ENCODE peak calls at places on chromosomes 2 and 18, in ten cellular contexts. F, B, L, H, C, Z, A, Y, U and G are unnamed samples.

GRCh38 chr2:65580824-65581223 is 148.4 kb upstream of the SPRED2 start:
- DNase-seq in Y (no peak), C (no peak), Z (no peak), H (no peak), F (no peak), L (no peak), B (no peak), U (no peak), A (no peak), G (no peak)

GRCh38 chr18:685438-685837 is 27.0 kb downstream of the ENOSF1 start:
- DNase-seq in Y (no peak), Z (no peak), A (no peak), F (no peak), B (no peak), L (no peak), C (no peak), U (no peak), H (no peak), G (no peak)

GRCh38 chr18:58338961-58339722 is 289.7 kb downstream of the ALPK2 start:
- DNase-seq in C (peak), L (no peak), H (no peak), Z (no peak), A (no peak), U (no peak), F (no peak), Y (no peak), B (no peak), G (no peak)

GRCh38 chr2:195447353-195447975 is 209.6 kb upstream of the SLC39A10 start:
- DNase-seq in A (no peak), C (no peak), Y (no peak), F (peak), Z (no peak), H (no peak), L (no peak), U (no peak), B (no peak), G (no peak)

GRCh38 chr2:179842498-179843153 is 18.8 kb downstream of the ZNF385B start:
- DNase-seq in Z (no peak), A (no peak), H (peak), U (peak), F (no peak), L (peak), B (peak), C (peak), Y (no peak), G (no peak)

GRCh38 chr2:134799936-134800335 is 38.5 kb upstream of the ACMSD start:
- DNase-seq in A (no peak), C (no peak), F (no peak), L (no peak), B (no peak), H (no peak), Z (no peak), U (no peak), Y (no peak), G (no peak)

GRCh38 chr18:37396981-37397720 is 168.4 kb downstream of the CELF4 start:
- DNase-seq in U (no peak), H (no peak), F (no peak), L (no peak), B (no peak), A (no peak), Y (no peak), Z (no peak), C (no peak), G (no peak)

GRCh38 chr2:233386382-233387041 is 32.2 kb downstream of the DGKD start:
- DNase-seq in A (no peak), H (no peak), B (no peak), Z (peak), U (no peak), L (no peak), Y (no peak), F (no peak), C (no peak), G (no peak)

GRCh38 chr2:65901809-65902208 is 469.4 kb upstream of the SPRED2 start:
- DNase-seq in A (no peak), H (peak), F (no peak), B (no peak), Z (no peak), U (no peak), C (no peak), Y (no peak), L (no peak), G (no peak)

GRCh38 chr18:10834128-10834815 is 308.4 kb downstream of the NAPG start:
- DNase-seq in F (no peak), H (no peak), C (no peak), U (no peak), Z (no peak), L (no peak), B (no peak), A (no peak), Y (no peak), G (no peak)

GRCh38 chr2:189218236-189218635 is 38.7 kb upstream of the COL5A2 start:
- DNase-seq in F (no peak), L (no peak), B (no peak), U (no peak), H (no peak), Y (no peak), A (no peak), C (no peak), Z (no peak), G (no peak)

GRCh38 chr2:230684222-230685164 is 28.1 kb upstream of the CAB39 start:
- DNase-seq in F (peak), A (peak), Y (no peak), B (peak), H (no peak), Z (peak), L (no peak), U (no peak), C (no peak), G (peak)

GRCh38 chr2:57906152-57906732 is 140.4 kb upstream of the VRK2 start:
- DNase-seq in A (peak), F (no peak), C (no peak), L (no peak), Y (no peak), Z (no peak), B (peak), U (peak), H (peak), G (no peak)

GRCh38 chr2:15701326-15701907 is 109.7 kb downstream of the DDX1 start:
- DNase-seq in H (no peak), F (peak), U (no peak), L (no peak), A (no peak), B (no peak), Z (no peak), Y (no peak), C (no peak), G (no peak)